ENCODE peak calls at places on chromosomes 4 and X, in seven cellular contexts. One of them, this sample, is unnamed.
A peak's percentile ranks its signal among the peaks of the same experiment; 100 is the strongest.

GRCh38 chr4:150591284-150591874 is 9.4 kb downstream of the MAB21L2 start:
- DNase-seq in fibroblast of lung: no peak
- DNase-seq in H1: no peak
- DNase-seq in MM.1S: no peak
- DNase-seq in neural progenitor cell: peak; percentile 80
- DNase-seq in K562: no peak
- DNase-seq in GM23248: no peak
- DNase-seq in this sample: no peak

GRCh38 chrX:15646543-15646942 is 18.1 kb downstream of the CLTRN start:
- DNase-seq in fibroblast of lung: no peak
- DNase-seq in H1: no peak
- DNase-seq in MM.1S: no peak
- DNase-seq in neural progenitor cell: no peak
- DNase-seq in K562: no peak
- DNase-seq in GM23248: no peak
- DNase-seq in this sample: no peak

GRCh38 chr4:126661194-126661593 is 971.6 kb upstream of the INTU start:
- DNase-seq in fibroblast of lung: no peak
- DNase-seq in H1: no peak
- DNase-seq in MM.1S: no peak
- DNase-seq in neural progenitor cell: no peak
- DNase-seq in K562: no peak
- DNase-seq in GM23248: no peak
- DNase-seq in this sample: peak; percentile 41

GRCh38 chrX:22147214-22147613 is 115.1 kb downstream of the PHEX start:
- DNase-seq in fibroblast of lung: no peak
- DNase-seq in H1: no peak
- DNase-seq in MM.1S: no peak
- DNase-seq in neural progenitor cell: no peak
- DNase-seq in K562: no peak
- DNase-seq in GM23248: no peak
- DNase-seq in this sample: peak; percentile 45

GRCh38 chr4:66275381-66276060 is 605.2 kb upstream of the EPHA5 start:
- DNase-seq in fibroblast of lung: no peak
- DNase-seq in H1: no peak
- DNase-seq in MM.1S: no peak
- DNase-seq in neural progenitor cell: no peak
- DNase-seq in K562: no peak
- DNase-seq in GM23248: no peak
- DNase-seq in this sample: peak; percentile 12

GRCh38 chrX:24526616-24527015 is 61.5 kb downstream of the PDK3 start:
- DNase-seq in fibroblast of lung: no peak
- DNase-seq in H1: no peak
- DNase-seq in MM.1S: no peak
- DNase-seq in neural progenitor cell: peak; percentile 59
- DNase-seq in K562: no peak
- DNase-seq in GM23248: no peak
- DNase-seq in this sample: no peak

GRCh38 chr4:133156096-133156495 is 7.0 kb downstream of the PCDH10 start:
- DNase-seq in fibroblast of lung: no peak
- DNase-seq in H1: no peak
- DNase-seq in MM.1S: no peak
- DNase-seq in neural progenitor cell: peak; percentile 29
- DNase-seq in K562: no peak
- DNase-seq in GM23248: no peak
- DNase-seq in this sample: peak; percentile 76

GRCh38 chr4:138062929-138063328 is 179.2 kb downstream of the SLC7A11 start:
- DNase-seq in fibroblast of lung: peak; percentile 31
- DNase-seq in H1: no peak
- DNase-seq in MM.1S: no peak
- DNase-seq in neural progenitor cell: no peak
- DNase-seq in K562: no peak
- DNase-seq in GM23248: peak; percentile 67
- DNase-seq in this sample: peak; percentile 51

GRCh38 chrX:21744060-21744459 is 13.9 kb downstream of the SMPX start:
- DNase-seq in fibroblast of lung: no peak
- DNase-seq in H1: no peak
- DNase-seq in MM.1S: no peak
- DNase-seq in neural progenitor cell: no peak
- DNase-seq in K562: no peak
- DNase-seq in GM23248: no peak
- DNase-seq in this sample: no peak

GRCh38 chrX:151505796-151506195 is 57.7 kb upstream of the PASD1 start:
- DNase-seq in fibroblast of lung: no peak
- DNase-seq in H1: no peak
- DNase-seq in MM.1S: no peak
- DNase-seq in neural progenitor cell: peak; percentile 57
- DNase-seq in K562: peak; percentile 16
- DNase-seq in GM23248: peak; percentile 54
- DNase-seq in this sample: no peak

GRCh38 chrX:138191998-138192397 is 519.5 kb downstream of the FGF13 start:
- DNase-seq in fibroblast of lung: peak; percentile 11
- DNase-seq in H1: no peak
- DNase-seq in MM.1S: peak; percentile 31
- DNase-seq in neural progenitor cell: peak; percentile 64
- DNase-seq in K562: peak; percentile 20
- DNase-seq in GM23248: peak; percentile 50
- DNase-seq in this sample: no peak

GRCh38 chr4:118716304-118716703 is 31.1 kb downstream of the METTL14 start:
- DNase-seq in fibroblast of lung: no peak
- DNase-seq in H1: no peak
- DNase-seq in MM.1S: no peak
- DNase-seq in neural progenitor cell: no peak
- DNase-seq in K562: no peak
- DNase-seq in GM23248: no peak
- DNase-seq in this sample: no peak

GRCh38 chr4:6730603-6731300 is 14.8 kb downstream of the BLOC1S4 start:
- DNase-seq in fibroblast of lung: no peak
- DNase-seq in H1: no peak
- DNase-seq in MM.1S: no peak
- DNase-seq in neural progenitor cell: no peak
- DNase-seq in K562: peak; percentile 75
- DNase-seq in GM23248: peak; percentile 40
- DNase-seq in this sample: no peak

GRCh38 chr4:183571350-183572076 is 66.7 kb downstream of the ING2 start:
- DNase-seq in fibroblast of lung: peak; percentile 54
- DNase-seq in H1: no peak
- DNase-seq in MM.1S: no peak
- DNase-seq in neural progenitor cell: no peak
- DNase-seq in K562: no peak
- DNase-seq in GM23248: peak; percentile 42
- DNase-seq in this sample: peak; percentile 29

GRCh38 chr4:37561803-37562207 is 124.4 kb downstream of the RELL1 start:
- DNase-seq in fibroblast of lung: peak; percentile 5
- DNase-seq in H1: no peak
- DNase-seq in MM.1S: no peak
- DNase-seq in neural progenitor cell: no peak
- DNase-seq in K562: peak; percentile 43
- DNase-seq in GM23248: peak; percentile 36
- DNase-seq in this sample: peak; percentile 91

GRCh38 chr4:83361416-83362196 is 27.0 kb upstream of the HPSE start:
- DNase-seq in fibroblast of lung: no peak
- DNase-seq in H1: no peak
- DNase-seq in MM.1S: no peak
- DNase-seq in neural progenitor cell: no peak
- DNase-seq in K562: no peak
- DNase-seq in GM23248: no peak
- DNase-seq in this sample: no peak

GRCh38 chr4:159142985-159143384 is 40.1 kb downstream of the RAPGEF2 start:
- DNase-seq in fibroblast of lung: no peak
- DNase-seq in H1: no peak
- DNase-seq in MM.1S: no peak
- DNase-seq in neural progenitor cell: no peak
- DNase-seq in K562: no peak
- DNase-seq in GM23248: no peak
- DNase-seq in this sample: no peak

GRCh38 chr4:159146007-159146330 is 43.1 kb downstream of the RAPGEF2 start:
- DNase-seq in fibroblast of lung: no peak
- DNase-seq in H1: no peak
- DNase-seq in MM.1S: no peak
- DNase-seq in neural progenitor cell: no peak
- DNase-seq in K562: no peak
- DNase-seq in GM23248: no peak
- DNase-seq in this sample: no peak

GRCh38 chr4:159146454-159146853 is 43.6 kb downstream of the RAPGEF2 start:
- DNase-seq in fibroblast of lung: no peak
- DNase-seq in H1: no peak
- DNase-seq in MM.1S: no peak
- DNase-seq in neural progenitor cell: no peak
- DNase-seq in K562: no peak
- DNase-seq in GM23248: no peak
- DNase-seq in this sample: no peak

GRCh38 chr4:159144112-159144694 is 41.3 kb downstream of the RAPGEF2 start:
- DNase-seq in fibroblast of lung: no peak
- DNase-seq in H1: no peak
- DNase-seq in MM.1S: no peak
- DNase-seq in neural progenitor cell: no peak
- DNase-seq in K562: no peak
- DNase-seq in GM23248: no peak
- DNase-seq in this sample: no peak

DNA sequence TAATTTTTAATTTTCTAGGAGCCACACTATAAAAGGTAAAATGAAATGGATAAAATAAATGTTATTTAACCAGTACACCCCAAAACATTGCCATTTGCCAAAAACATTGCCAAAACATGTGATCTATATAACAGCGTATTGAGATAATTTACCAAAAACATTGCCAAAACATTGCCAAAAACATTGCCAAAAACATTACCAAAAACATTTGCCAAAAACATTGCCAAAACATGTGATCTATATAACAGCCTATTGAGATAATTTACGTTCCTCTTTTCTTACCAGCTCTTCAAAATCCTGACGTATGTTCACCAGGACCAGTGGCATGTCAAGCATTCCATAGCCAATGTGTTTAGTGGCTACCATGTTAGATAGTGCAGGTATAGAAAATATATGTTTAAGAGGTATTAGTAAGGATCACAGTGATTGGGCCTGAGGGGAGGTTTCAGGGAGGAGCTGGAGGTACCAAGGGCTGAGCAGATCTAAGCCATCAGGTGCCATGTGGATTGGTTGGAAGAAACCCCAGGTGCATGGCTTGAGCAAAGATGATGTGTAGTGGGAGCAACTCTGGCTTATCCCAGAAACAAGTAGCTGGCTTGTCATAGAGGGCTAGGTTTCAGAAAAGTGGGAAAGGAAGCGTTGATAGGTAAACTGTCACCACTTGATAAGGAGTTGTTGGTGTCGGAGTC is 42.6 kb downstream of the RAPGEF2 start:
- DNase-seq in fibroblast of lung: no peak
- DNase-seq in H1: no peak
- DNase-seq in MM.1S: no peak
- DNase-seq in neural progenitor cell: no peak
- DNase-seq in K562: peak; percentile 46
- DNase-seq in GM23248: no peak
- DNase-seq in this sample: no peak
- H4K20me1 ChIP-seq in fibroblast of lung: no peaks in the 10 kb centered on the region
- H4K20me1 ChIP-seq in H1: no peaks in the 10 kb centered on the region
- H4K20me1 ChIP-seq in MM.1S: no peaks in the 10 kb centered on the region
- H4K20me1 ChIP-seq in neural progenitor cell: peaks cover 10% of the 10 kb centered on the region
- H4K20me1 ChIP-seq in K562: no peaks in the 10 kb centered on the region
- H4K20me1 ChIP-seq in GM23248: no peaks in the 10 kb centered on the region
- H4K20me1 ChIP-seq in this sample: peaks cover 60% of the 10 kb centered on the region

GRCh38 chr4:1403177-1403583 is 3.1 kb downstream of the NKX1-1 start:
- DNase-seq in fibroblast of lung: no peak
- DNase-seq in H1: no peak
- DNase-seq in MM.1S: no peak
- DNase-seq in neural progenitor cell: no peak
- DNase-seq in K562: no peak
- DNase-seq in GM23248: no peak
- DNase-seq in this sample: no peak
- TF ChIP-seq EZH2 in fibroblast of lung: peak; percentile 97
- TF ChIP-seq EZH2 in H1: peak; percentile 86
- TF ChIP-seq EZH2 in MM.1S: no peak
- TF ChIP-seq EZH2 in neural progenitor cell: peak; percentile 27
- TF ChIP-seq EZH2 in K562: no peak
- TF ChIP-seq EZH2 in GM23248: no peak
- TF ChIP-seq EZH2 in this sample: no peak

GRCh38 chr4:123455360-123455759 is 58.8 kb downstream of the SPRY1 start:
- DNase-seq in fibroblast of lung: no peak
- DNase-seq in H1: no peak
- DNase-seq in MM.1S: no peak
- DNase-seq in neural progenitor cell: no peak
- DNase-seq in K562: no peak
- DNase-seq in GM23248: no peak
- DNase-seq in this sample: no peak
- H3K9ac ChIP-seq in fibroblast of lung: no peak overlapping the region
- H3K9ac ChIP-seq in H1: no peak overlapping the region
- H3K9ac ChIP-seq in MM.1S: no peak overlapping the region
- H3K9ac ChIP-seq in neural progenitor cell: no peak overlapping the region
- H3K9ac ChIP-seq in K562: no peak overlapping the region
- H3K9ac ChIP-seq in GM23248: no peak overlapping the region
- H3K9ac ChIP-seq in this sample: no peak overlapping the region

GRCh38 chr4:26432419-26432818 is 57.9 kb downstream of the CCKAR start:
- DNase-seq in fibroblast of lung: peak; percentile 34
- DNase-seq in H1: no peak
- DNase-seq in MM.1S: no peak
- DNase-seq in neural progenitor cell: no peak
- DNase-seq in K562: no peak
- DNase-seq in GM23248: no peak
- DNase-seq in this sample: no peak
- H4K20me1 ChIP-seq in fibroblast of lung: no peaks in the 10 kb centered on the region
- H4K20me1 ChIP-seq in H1: no peaks in the 10 kb centered on the region
- H4K20me1 ChIP-seq in MM.1S: no peaks in the 10 kb centered on the region
- H4K20me1 ChIP-seq in neural progenitor cell: no peaks in the 10 kb centered on the region
- H4K20me1 ChIP-seq in K562: no peaks in the 10 kb centered on the region
- H4K20me1 ChIP-seq in GM23248: no peaks in the 10 kb centered on the region
- H4K20me1 ChIP-seq in this sample: no peaks in the 10 kb centered on the region

DNA sequence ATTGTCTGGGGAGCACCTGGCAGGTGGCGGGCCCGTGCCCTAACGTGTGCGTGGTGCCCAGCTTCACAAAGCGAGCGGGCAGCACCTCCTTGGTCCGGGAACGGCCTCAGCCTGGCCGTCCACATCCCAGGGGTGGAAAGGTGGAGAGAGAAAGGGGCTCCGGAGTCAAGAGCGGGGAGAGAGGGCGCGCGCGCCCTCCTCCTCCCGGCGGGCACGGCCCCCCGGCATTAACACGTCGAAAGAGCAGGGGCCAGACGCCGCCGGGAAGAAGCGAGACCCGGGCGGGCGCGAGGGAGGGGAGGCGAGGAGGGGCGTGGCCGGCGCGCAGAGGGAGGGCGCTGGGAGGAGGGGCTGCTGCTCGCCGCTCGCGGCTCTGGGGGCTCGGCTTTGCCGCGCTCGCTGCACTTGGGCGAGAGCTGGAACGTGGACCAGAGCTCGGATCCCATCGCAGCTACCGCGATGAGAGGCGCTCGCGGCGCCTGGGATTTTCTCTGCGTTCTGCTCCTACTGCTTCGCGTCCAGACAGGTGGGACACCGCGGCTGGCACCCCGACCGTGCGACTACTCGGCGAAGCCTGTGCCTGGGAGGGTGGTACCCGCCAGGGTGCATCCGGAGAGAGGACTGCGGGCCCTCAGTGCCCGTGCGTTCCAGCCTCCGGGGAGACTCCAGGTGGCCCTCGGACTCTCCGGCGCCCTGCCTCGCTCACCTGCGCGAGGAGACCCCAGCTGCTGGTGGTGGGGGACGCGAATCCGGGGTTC is at the start of gene KIT:
- DNase-seq in fibroblast of lung: peak; percentile 17
- DNase-seq in H1: peak; percentile 66
- DNase-seq in MM.1S: no peak
- DNase-seq in neural progenitor cell: peak; percentile 90
- DNase-seq in K562: peak; percentile 79
- DNase-seq in GM23248: peak; percentile 65
- DNase-seq in this sample: no peak
- TF ChIP-seq EZH2 in fibroblast of lung: peak; percentile 59
- TF ChIP-seq EZH2 in H1: no peak
- TF ChIP-seq EZH2 in MM.1S: no peak
- TF ChIP-seq EZH2 in neural progenitor cell: peak; percentile 85
- TF ChIP-seq EZH2 in K562: no peak
- TF ChIP-seq EZH2 in GM23248: no peak
- TF ChIP-seq EZH2 in this sample: peak; percentile 76

GRCh38 chr4:16224669-16225068 is 1.6 kb downstream of the TAPT1 start:
- DNase-seq in fibroblast of lung: peak; percentile 0
- DNase-seq in H1: no peak
- DNase-seq in MM.1S: no peak
- DNase-seq in neural progenitor cell: no peak
- DNase-seq in K562: no peak
- DNase-seq in GM23248: no peak
- DNase-seq in this sample: no peak
- H3K9ac ChIP-seq in fibroblast of lung: no peak overlapping the region
- H3K9ac ChIP-seq in H1: no peak overlapping the region
- H3K9ac ChIP-seq in MM.1S: peak overlapping the region; percentile 79
- H3K9ac ChIP-seq in neural progenitor cell: no peak overlapping the region
- H3K9ac ChIP-seq in K562: peak overlapping the region; percentile 46
- H3K9ac ChIP-seq in GM23248: peak overlapping the region; percentile 80
- H3K9ac ChIP-seq in this sample: no peak overlapping the region

This sample was measured in astrocyte.